ENCODE peak calls at places on chromosomes 3 and 15, in six cellular contexts. One of them, this sample, is unnamed.

GRCh38 chr3:57691411-57692133 is 1.3 kb downstream of the DENND6A start:
- DNase-seq in mammary epithelial cell: peak
- DNase-seq in lower leg skin: no peak
- DNase-seq in HS-27A: no peak
- DNase-seq in CMK: peak
- DNase-seq in GM23338: peak
- DNase-seq in this sample: no peak

GRCh38 chr3:161148832-161149475 is 43.8 kb upstream of the B3GALNT1 start:
- DNase-seq in mammary epithelial cell: peak
- DNase-seq in HS-27A: no peak
- DNase-seq in lower leg skin: no peak
- DNase-seq in CMK: no peak
- DNase-seq in GM23338: no peak
- DNase-seq in this sample: no peak

GRCh38 chr3:188788621-188789081 is 383.1 kb upstream of the TPRG1 start:
- DNase-seq in HS-27A: peak
- DNase-seq in GM23338: no peak
- DNase-seq in mammary epithelial cell: peak
- DNase-seq in CMK: no peak
- DNase-seq in lower leg skin: no peak
- DNase-seq in this sample: no peak

GRCh38 chr15:51708013-51708412 is 26.7 kb downstream of the SCG3 start:
- DNase-seq in GM23338: no peak
- DNase-seq in lower leg skin: no peak
- DNase-seq in mammary epithelial cell: no peak
- DNase-seq in HS-27A: no peak
- DNase-seq in CMK: no peak
- DNase-seq in this sample: no peak

GRCh38 chr15:85331666-85332261 is 48.6 kb upstream of the AKAP13 start:
- DNase-seq in mammary epithelial cell: no peak
- DNase-seq in GM23338: no peak
- DNase-seq in lower leg skin: no peak
- DNase-seq in CMK: no peak
- DNase-seq in HS-27A: no peak
- DNase-seq in this sample: no peak

GRCh38 chr15:57216288-57216687 is 160.0 kb upstream of the CGNL1 start:
- DNase-seq in GM23338: no peak
- DNase-seq in HS-27A: peak
- DNase-seq in lower leg skin: no peak
- DNase-seq in mammary epithelial cell: peak
- DNase-seq in CMK: no peak
- DNase-seq in this sample: no peak

GRCh38 chr3:45618081-45618509 is 23.5 kb downstream of the LIMD1 start:
- DNase-seq in HS-27A: no peak
- DNase-seq in mammary epithelial cell: no peak
- DNase-seq in lower leg skin: no peak
- DNase-seq in GM23338: no peak
- DNase-seq in CMK: no peak
- DNase-seq in this sample: no peak

GRCh38 chr15:70569139-70569717 is 194.1 kb downstream of the UACA start:
- DNase-seq in HS-27A: peak
- DNase-seq in mammary epithelial cell: peak
- DNase-seq in GM23338: peak
- DNase-seq in CMK: peak
- DNase-seq in lower leg skin: no peak
- DNase-seq in this sample: no peak

GRCh38 chr3:150775001-150775599 is 12.1 kb upstream of the SIAH2 start:
- DNase-seq in lower leg skin: no peak
- DNase-seq in CMK: no peak
- DNase-seq in HS-27A: no peak
- DNase-seq in GM23338: no peak
- DNase-seq in mammary epithelial cell: no peak
- DNase-seq in this sample: no peak

GRCh38 chr3:134030382-134030753 is 643 bp upstream of the SLCO2A1 start:
- DNase-seq in CMK: no peak
- DNase-seq in HS-27A: no peak
- DNase-seq in mammary epithelial cell: no peak
- DNase-seq in GM23338: peak
- DNase-seq in lower leg skin: no peak
- DNase-seq in this sample: peak

GRCh38 chr15:90265271-90266060 is at the start of gene NGRN:
- DNase-seq in CMK: peak
- DNase-seq in mammary epithelial cell: peak
- DNase-seq in lower leg skin: peak
- DNase-seq in GM23338: peak
- DNase-seq in HS-27A: peak
- DNase-seq in this sample: peak

GRCh38 chr3:189488241-189488767 is 142.9 kb upstream of the TP63 start:
- DNase-seq in HS-27A: no peak
- DNase-seq in GM23338: no peak
- DNase-seq in mammary epithelial cell: peak
- DNase-seq in lower leg skin: no peak
- DNase-seq in CMK: no peak
- DNase-seq in this sample: no peak

GRCh38 chr15:52559583-52559982 is 9.2 kb downstream of the ARPP19 start:
- DNase-seq in HS-27A: no peak
- DNase-seq in CMK: no peak
- DNase-seq in lower leg skin: no peak
- DNase-seq in mammary epithelial cell: peak
- DNase-seq in GM23338: no peak
- DNase-seq in this sample: no peak

GRCh38 chr3:128319741-128320141 is 146.9 kb downstream of the DNAJB8 start:
- DNase-seq in mammary epithelial cell: no peak
- DNase-seq in CMK: no peak
- DNase-seq in lower leg skin: no peak
- DNase-seq in HS-27A: no peak
- DNase-seq in GM23338: no peak
- DNase-seq in this sample: no peak

GRCh38 chr3:152302521-152303021 is 33.8 kb downstream of the MBNL1 start:
- DNase-seq in mammary epithelial cell: peak
- DNase-seq in CMK: no peak
- DNase-seq in HS-27A: peak
- DNase-seq in lower leg skin: no peak
- DNase-seq in GM23338: no peak
- DNase-seq in this sample: no peak

GRCh38 chr3:67215690-67216089 is 217.6 kb downstream of the KBTBD8 start:
- DNase-seq in GM23338: no peak
- DNase-seq in HS-27A: no peak
- DNase-seq in lower leg skin: no peak
- DNase-seq in mammary epithelial cell: no peak
- DNase-seq in CMK: no peak
- DNase-seq in this sample: peak

GRCh38 chr3:129507181-129507831 is 21.1 kb upstream of the RHO start:
- DNase-seq in mammary epithelial cell: no peak
- DNase-seq in GM23338: no peak
- DNase-seq in CMK: no peak
- DNase-seq in HS-27A: no peak
- DNase-seq in lower leg skin: no peak
- DNase-seq in this sample: no peak

GRCh38 chr3:73625124-73625665 is 454 bp upstream of the PDZRN3 start:
- DNase-seq in CMK: no peak
- DNase-seq in GM23338: peak
- DNase-seq in lower leg skin: no peak
- DNase-seq in mammary epithelial cell: no peak
- DNase-seq in HS-27A: peak
- DNase-seq in this sample: no peak

GRCh38 chr3:50550079-50550736 is 17.3 kb downstream of the C3orf18 start:
- DNase-seq in GM23338: peak
- DNase-seq in CMK: no peak
- DNase-seq in mammary epithelial cell: peak
- DNase-seq in HS-27A: no peak
- DNase-seq in lower leg skin: no peak
- DNase-seq in this sample: no peak

GRCh38 chr3:41210966-41211365 is 11.7 kb downstream of the CTNNB1 start:
- DNase-seq in HS-27A: no peak
- DNase-seq in GM23338: no peak
- DNase-seq in lower leg skin: no peak
- DNase-seq in mammary epithelial cell: no peak
- DNase-seq in CMK: no peak
- DNase-seq in this sample: no peak

GRCh38 chr3:66195347-66195783 is 25.4 kb upstream of the SLC25A26 start:
- DNase-seq in lower leg skin: no peak
- DNase-seq in GM23338: peak
- DNase-seq in mammary epithelial cell: peak
- DNase-seq in CMK: no peak
- DNase-seq in HS-27A: no peak
- DNase-seq in this sample: peak

GRCh38 chr3:18438586-18438985 is 13.4 kb upstream of the SATB1 start:
- DNase-seq in HS-27A: no peak
- DNase-seq in CMK: no peak
- DNase-seq in GM23338: peak
- DNase-seq in mammary epithelial cell: no peak
- DNase-seq in lower leg skin: no peak
- DNase-seq in this sample: no peak

GRCh38 chr3:149388001-149388435 is 10.6 kb upstream of the TM4SF1 start:
- DNase-seq in GM23338: no peak
- DNase-seq in HS-27A: no peak
- DNase-seq in CMK: no peak
- DNase-seq in lower leg skin: no peak
- DNase-seq in mammary epithelial cell: peak
- DNase-seq in this sample: no peak

GRCh38 chr3:22729981-22730380 is 473.1 kb upstream of the UBE2E2 start:
- DNase-seq in mammary epithelial cell: peak
- DNase-seq in lower leg skin: no peak
- DNase-seq in GM23338: peak
- DNase-seq in HS-27A: no peak
- DNase-seq in CMK: no peak
- DNase-seq in this sample: no peak

GRCh38 chr3:177646749-177647148 is 449.5 kb upstream of the TBL1XR1 start:
- DNase-seq in CMK: no peak
- DNase-seq in mammary epithelial cell: no peak
- DNase-seq in HS-27A: no peak
- DNase-seq in GM23338: no peak
- DNase-seq in lower leg skin: no peak
- DNase-seq in this sample: no peak

GRCh38 chr15:42741710-42742109 is 4.8 kb upstream of the CDAN1 start:
- DNase-seq in CMK: no peak
- DNase-seq in HS-27A: no peak
- DNase-seq in GM23338: no peak
- DNase-seq in mammary epithelial cell: no peak
- DNase-seq in lower leg skin: no peak
- DNase-seq in this sample: no peak

GRCh38 chr3:185896565-185896964 is 41.2 kb downstream of the TRA2B start:
- DNase-seq in CMK: no peak
- DNase-seq in GM23338: no peak
- DNase-seq in mammary epithelial cell: no peak
- DNase-seq in lower leg skin: no peak
- DNase-seq in HS-27A: no peak
- DNase-seq in this sample: no peak

GRCh38 chr15:96331141-96331941 is 841 bp downstream of the NR2F2 start:
- DNase-seq in mammary epithelial cell: no peak
- DNase-seq in lower leg skin: peak
- DNase-seq in HS-27A: no peak
- DNase-seq in GM23338: no peak
- DNase-seq in CMK: no peak
- DNase-seq in this sample: no peak

GRCh38 chr3:194423317-194423716 is 24.3 kb upstream of the GP5 start:
- DNase-seq in CMK: no peak
- DNase-seq in GM23338: no peak
- DNase-seq in mammary epithelial cell: no peak
- DNase-seq in lower leg skin: no peak
- DNase-seq in HS-27A: no peak
- DNase-seq in this sample: no peak

GRCh38 chr3:184874709-184875644 is 63.0 kb downstream of the VPS8 start:
- DNase-seq in CMK: no peak
- DNase-seq in GM23338: peak
- DNase-seq in lower leg skin: no peak
- DNase-seq in mammary epithelial cell: peak
- DNase-seq in HS-27A: no peak
- DNase-seq in this sample: no peak

GRCh38 chr15:72540606-72541237 is 66.6 kb downstream of the ARIH1 start:
- DNase-seq in mammary epithelial cell: no peak
- DNase-seq in GM23338: peak
- DNase-seq in lower leg skin: no peak
- DNase-seq in HS-27A: no peak
- DNase-seq in CMK: no peak
- DNase-seq in this sample: no peak